ENCODE peak calls at places on chromosomes 16 and 17, in ten cellular contexts. B is sigmoid colon, P is HFFc6, T is iris pigment epithelial cell, X is GM23338, O is NCI-H2081, C is GM13977, F is lung microvascular endothelial cell, W is fibroblast of the aortic adventitia, J is psoas muscle. G is an unnamed sample.

GRCh38 chr17:14306602-14307001 is 5.7 kb downstream of the HS3ST3B1 start:
- DNase-seq in B (no peak), P (no peak), T (no peak), X (no peak), O (no peak), C (no peak), F (no peak), W (peak), J (no peak), G (no peak)

GRCh38 chr17:3846739-3847670 is 959 bp upstream of the NCBP3 start:
- DNase-seq in B (no peak), P (no peak), T (no peak), X (no peak), O (no peak), C (no peak), F (no peak), W (no peak), J (no peak), G (no peak)

GRCh38 chr17:82832881-82833475 is 6.8 kb downstream of the ZNF750 start:
- DNase-seq in B (peak), P (no peak), T (no peak), X (no peak), O (no peak), C (no peak), F (no peak), W (no peak), J (no peak), G (no peak)

GRCh38 chr17:57636985-57637667 is 108.0 kb downstream of the CCDC182 start:
- DNase-seq in B (no peak), P (no peak), T (peak), X (no peak), O (no peak), C (no peak), F (peak), W (no peak), J (peak), G (no peak)

GRCh38 chr16:72590179-72590937 is 418.4 kb upstream of the PMFBP1 start:
- DNase-seq in B (no peak), P (peak), T (no peak), X (no peak), O (no peak), C (peak), F (no peak), W (no peak), J (no peak), G (no peak)

GRCh38 chr17:55314061-55314783 is 49.5 kb downstream of the HLF start:
- DNase-seq in B (no peak), P (no peak), T (no peak), X (no peak), O (no peak), C (no peak), F (no peak), W (no peak), J (no peak), G (peak)

GRCh38 chr17:60901222-60901621 is 223.6 kb downstream of the BCAS3 start:
- DNase-seq in B (no peak), P (peak), T (peak), X (no peak), O (no peak), C (no peak), F (peak), W (peak), J (no peak), G (no peak)

GRCh38 chr17:31744541-31744951 is 114.5 kb downstream of the COPRS start:
- DNase-seq in B (no peak), P (no peak), T (no peak), X (no peak), O (no peak), C (no peak), F (no peak), W (peak), J (no peak), G (no peak)

GRCh38 chr16:53142823-53143568 is 88.2 kb downstream of the CHD9 start:
- DNase-seq in B (no peak), P (no peak), T (peak), X (no peak), O (no peak), C (no peak), F (no peak), W (peak), J (no peak), G (no peak)

GRCh38 chr17:42025191-42025579 is 5.3 kb downstream of the NKIRAS2 start:
- DNase-seq in B (no peak), P (no peak), T (no peak), X (no peak), O (no peak), C (no peak), F (no peak), W (no peak), J (no peak), G (no peak)

GRCh38 chr17:34650361-34650760 is 71.0 kb downstream of the TMEM132E start:
- DNase-seq in B (no peak), P (no peak), T (no peak), X (no peak), O (no peak), C (no peak), F (no peak), W (no peak), J (no peak), G (no peak)

GRCh38 chr17:17784599-17785264 is 52.1 kb downstream of the SREBF1 start:
- DNase-seq in B (no peak), P (no peak), T (peak), X (peak), O (peak), C (no peak), F (no peak), W (no peak), J (no peak), G (peak)

GRCh38 chr16:85345129-85345639 is 232.9 kb upstream of the CIBAR2 start:
- DNase-seq in B (no peak), P (no peak), T (no peak), X (no peak), O (no peak), C (no peak), F (no peak), W (no peak), J (no peak), G (no peak)

GRCh38 chr17:46158323-46159296 is 34.6 kb downstream of the KANSL1 start:
- DNase-seq in B (no peak), P (no peak), T (no peak), X (no peak), O (no peak), C (no peak), F (no peak), W (no peak), J (no peak), G (no peak)

GRCh38 chr17:62792122-62792800 is 15.9 kb downstream of the MARCHF10 start:
- DNase-seq in B (no peak), P (peak), T (peak), X (no peak), O (no peak), C (no peak), F (peak), W (peak), J (no peak), G (peak)

GRCh38 chr17:48014603-48015037 is 23.0 kb downstream of the COPZ2 start:
- DNase-seq in B (no peak), P (no peak), T (no peak), X (no peak), O (no peak), C (no peak), F (no peak), W (no peak), J (no peak), G (no peak)

GRCh38 chr16:77112701-77113100 is 78.3 kb upstream of the MON1B start:
- DNase-seq in B (no peak), P (no peak), T (no peak), X (no peak), O (no peak), C (no peak), F (no peak), W (no peak), J (no peak), G (no peak)

GRCh38 chr16:760065-760464 is 469 bp upstream of the MSLN start:
- DNase-seq in B (no peak), P (no peak), T (no peak), X (no peak), O (no peak), C (no peak), F (no peak), W (no peak), J (no peak), G (no peak)

GRCh38 chr17:76447931-76448652 is 4.9 kb downstream of the UBE2O start:
- DNase-seq in B (no peak), P (peak), T (no peak), X (no peak), O (no peak), C (no peak), F (no peak), W (peak), J (no peak), G (no peak)

GRCh38 chr17:15291674-15292361 is 26.7 kb upstream of the PMP22 start:
- DNase-seq in B (no peak), P (no peak), T (peak), X (no peak), O (no peak), C (no peak), F (no peak), W (peak), J (no peak), G (no peak)

GRCh38 chr17:73430848-73431247 is 119.0 kb upstream of the CDC42EP4 start:
- DNase-seq in B (no peak), P (no peak), T (peak), X (no peak), O (peak), C (no peak), F (no peak), W (peak), J (no peak), G (no peak)